ENCODE peak calls at places on chromosomes 3 and 15, in six cellular contexts. Q is GM23338, A is PC-3, N is MM.1S, B is GM23248, U is OCI-LY7. D is an unnamed sample.

GRCh38 chr15:75948761-75949296 is 45.2 kb downstream of the FBXO22 start:
- DNase-seq in Q (no peak), A (no peak), N (no peak), B (no peak), U (no peak), D (no peak)

GRCh38 chr3:108387065-108387464 is 90.7 kb downstream of the HHLA2 start:
- DNase-seq in Q (no peak), A (no peak), N (no peak), B (no peak), U (no peak), D (no peak)

GRCh38 chr3:63351159-63352007 is 73.3 kb downstream of the SYNPR start:
- DNase-seq in Q (peak), A (peak), N (peak), B (peak), U (peak), D (peak)

GRCh38 chr3:117898722-117899121 is 1135.9 kb downstream of the IGSF11 start:
- DNase-seq in Q (peak), A (peak), N (peak), B (no peak), U (peak), D (peak)

GRCh38 chr15:25510146-25510545 is 71.3 kb upstream of the UBE3A start:
- DNase-seq in Q (no peak), A (peak), N (no peak), B (peak), U (no peak), D (no peak)

GRCh38 chr3:34362910-34363309 is 564.5 kb downstream of the PDCD6IP start:
- DNase-seq in Q (no peak), A (no peak), N (no peak), B (no peak), U (no peak), D (no peak)

GRCh38 chr3:74375653-74376052 is 238.8 kb downstream of the CNTN3 start:
- DNase-seq in Q (no peak), A (no peak), N (no peak), B (no peak), U (no peak), D (no peak)

GRCh38 chr3:134249935-134250716 is 533 bp downstream of the RYK start:
- DNase-seq in Q (peak), A (peak), N (peak), B (peak), U (peak), D (peak)

GRCh38 chr3:40714771-40715170 is 190.0 kb downstream of the ZNF621 start:
- DNase-seq in Q (no peak), A (no peak), N (no peak), B (no peak), U (peak), D (no peak)

GRCh38 chr3:87191175-87191574 is 35.9 kb upstream of the CHMP2B start:
- DNase-seq in Q (no peak), A (no peak), N (peak), B (peak), U (no peak), D (no peak)

GRCh38 chr3:42166662-42167300 is 75.6 kb downstream of the TRAK1 start:
- DNase-seq in Q (no peak), A (no peak), N (no peak), B (no peak), U (no peak), D (no peak)

GRCh38 chr15:91992940-91993339 is 139.4 kb downstream of the SLCO3A1 start:
- DNase-seq in Q (no peak), A (no peak), N (no peak), B (no peak), U (no peak), D (no peak)

GRCh38 chr3:170117134-170117533 is 64.4 kb downstream of the PHC3 start:
- DNase-seq in Q (peak), A (peak), N (no peak), B (peak), U (peak), D (peak)

GRCh38 chr3:7144696-7145308 is 283.9 kb downstream of the GRM7 start:
- DNase-seq in Q (peak), A (peak), N (peak), B (peak), U (peak), D (peak)

GRCh38 chr3:129289201-129289921 is 10.7 kb downstream of the HMCES start:
- DNase-seq in Q (no peak), A (no peak), N (no peak), B (peak), U (no peak), D (no peak)

GRCh38 chr3:184134746-184135148 is 411 bp upstream of the EIF2B5 start:
- DNase-seq in Q (no peak), A (no peak), N (no peak), B (peak), U (no peak), D (no peak)

GRCh38 chr15:31887246-31887645 is 143.1 kb upstream of the CHRNA7 start:
- DNase-seq in Q (peak), A (no peak), N (no peak), B (no peak), U (no peak), D (no peak)

GRCh38 chr3:58041182-58041825 is 33.1 kb downstream of the FLNB start:
- DNase-seq in Q (no peak), A (peak), N (no peak), B (no peak), U (no peak), D (no peak)

GRCh38 chr3:122942937-122943827 is 84.4 kb downstream of the SEMA5B start:
- DNase-seq in Q (peak), A (peak), N (peak), B (peak), U (peak), D (peak)

GRCh38 chr15:93321881-93322282 is 232.9 kb upstream of the RGMA start:
- DNase-seq in Q (no peak), A (peak), N (no peak), B (no peak), U (no peak), D (peak)
- TF ChIP-seq EZH2phosphoT487 in Q (no peak), A (no peak), N (no peak), B (no peak), U (no peak), D (no peak)

GRCh38 chr3:43233062-43233461 is 53.3 kb upstream of the SNRK start:
- DNase-seq in Q (no peak), A (no peak), N (no peak), B (no peak), U (no peak), D (no peak)

GRCh38 chr3:43236008-43236407 is 50.3 kb upstream of the SNRK start:
- DNase-seq in Q (no peak), A (peak), N (no peak), B (peak), U (no peak), D (no peak)

GRCh38 chr3:43231276-43232000 is 54.9 kb upstream of the SNRK start:
- DNase-seq in Q (no peak), A (no peak), N (no peak), B (peak), U (no peak), D (no peak)
- TF ChIP-seq EZH2phosphoT487 in Q (no peak), A (no peak), N (no peak), B (no peak), U (no peak), D (no peak)

GRCh38 chr3:171833006-171833405 is 10.1 kb upstream of the TMEM212 start:
- DNase-seq in Q (no peak), A (no peak), N (no peak), B (no peak), U (no peak), D (no peak)
- TF ChIP-seq EZH2phosphoT487 in Q (no peak), A (no peak), N (no peak), B (no peak), U (no peak), D (no peak)

GRCh38 chr3:53218136-53218535 is 37.7 kb downstream of the TKT start:
- DNase-seq in Q (no peak), A (no peak), N (no peak), B (no peak), U (peak), D (no peak)
- TF ChIP-seq EZH2phosphoT487 in Q (no peak), A (no peak), N (no peak), B (no peak), U (no peak), D (no peak)